ENCODE peak calls at places on chromosomes 11 and 22, in eight cellular contexts. L is GM23248, Z is thoracic aorta, Y is bronchial epithelial cell, H is choroid plexus epithelial cell, E is lower lobe of right lung, G is kidney, O is HL-60. P is an unnamed sample.

GRCh38 chr11:124920870-124921609 is 2.0 kb downstream of the HEPN1 start:
- DNase-seq in L (peak), Z (no peak), Y (peak), H (peak), E (peak), G (peak), O (peak), P (peak)

GRCh38 chr11:11370263-11371060 is 17.4 kb upstream of the CSNK2A3 start:
- DNase-seq in L (peak), Z (no peak), Y (no peak), H (no peak), E (no peak), G (no peak), O (no peak), P (no peak)

GRCh38 chr22:43697894-43698293 is 114.2 kb downstream of the EFCAB6 start:
- DNase-seq in L (no peak), Z (no peak), Y (no peak), H (no peak), E (no peak), G (no peak), O (no peak), P (no peak)

GRCh38 chr11:130522284-130522961 is 74.0 kb downstream of the ADAMTS15 start:
- DNase-seq in L (peak), Z (peak), Y (peak), H (peak), E (peak), G (peak), O (no peak), P (peak)

GRCh38 chr22:44942056-44942455 is 67.7 kb downstream of the PHF21B start:
- DNase-seq in L (no peak), Z (no peak), Y (no peak), H (no peak), E (no peak), G (peak), O (no peak), P (no peak)

GRCh38 chr11:937853-938261 is 12.2 kb downstream of the AP2A2 start:
- DNase-seq in L (no peak), Z (no peak), Y (no peak), H (no peak), E (no peak), G (no peak), O (no peak), P (no peak)

GRCh38 chr11:100849009-100849913 is 162.2 kb downstream of the ARHGAP42 start:
- DNase-seq in L (peak), Z (no peak), Y (no peak), H (peak), E (no peak), G (no peak), O (no peak), P (peak)

GRCh38 chr11:61891331-61892084 is at the start of gene FADS3:
- DNase-seq in L (peak), Z (peak), Y (peak), H (peak), E (peak), G (peak), O (no peak), P (peak)

GRCh38 chr22:24969588-24970301 is 17.2 kb downstream of the KIAA1671 start:
- DNase-seq in L (peak), Z (no peak), Y (no peak), H (peak), E (no peak), G (no peak), O (no peak), P (no peak)

GRCh38 chr22:22097727-22098228 is 115.2 kb upstream of the TOP3B start:
- DNase-seq in L (no peak), Z (no peak), Y (no peak), H (no peak), E (no peak), G (no peak), O (no peak), P (no peak)

GRCh38 chr11:116445108-116446047 is 327.4 kb downstream of the BUD13 start:
- DNase-seq in L (no peak), Z (no peak), Y (no peak), H (no peak), E (no peak), G (no peak), O (no peak), P (no peak)

GRCh38 chr22:27801197-27801615 is 350 bp downstream of the MN1 start:
- DNase-seq in L (peak), Z (no peak), Y (no peak), H (peak), E (no peak), G (no peak), O (no peak), P (no peak)

GRCh38 chr22:37906364-37907008 is 389 bp downstream of the MICALL1 start:
- DNase-seq in L (peak), Z (no peak), Y (no peak), H (no peak), E (no peak), G (peak), O (no peak), P (no peak)

GRCh38 chr11:45289369-45289768 is 3.2 kb upstream of the SYT13 start:
- DNase-seq in L (peak), Z (no peak), Y (peak), H (peak), E (no peak), G (no peak), O (no peak), P (peak)

GRCh38 chr11:109968299-109968698 is 124.9 kb upstream of the ZC3H12C start:
- DNase-seq in L (no peak), Z (no peak), Y (no peak), H (no peak), E (no peak), G (no peak), O (no peak), P (no peak)

GRCh38 chr11:65563606-65564005 is 5.4 kb upstream of the LTBP3 start:
- DNase-seq in L (peak), Z (no peak), Y (no peak), H (no peak), E (no peak), G (no peak), O (no peak), P (no peak)

GRCh38 chr11:30018443-30018842 is 1.6 kb upstream of the KCNA4 start:
- DNase-seq in L (no peak), Z (no peak), Y (no peak), H (no peak), E (no peak), G (peak), O (no peak), P (no peak)

GRCh38 chr11:113176971-113177370 is 137.4 kb upstream of the TTC12 start:
- DNase-seq in L (peak), Z (no peak), Y (peak), H (peak), E (no peak), G (no peak), O (no peak), P (peak)

GRCh38 chr11:47186076-47186936 is at the start of gene PACSIN3:
- DNase-seq in L (peak), Z (no peak), Y (no peak), H (no peak), E (peak), G (peak), O (no peak), P (peak)

GRCh38 chr22:45210577-45211431 is 29.9 kb downstream of the KIAA0930 start:
- DNase-seq in L (peak), Z (no peak), Y (no peak), H (no peak), E (no peak), G (peak), O (no peak), P (no peak)

GRCh38 chr11:44813401-44813800 is 86.6 kb downstream of the TSPAN18 start:
- DNase-seq in L (no peak), Z (no peak), Y (no peak), H (no peak), E (no peak), G (no peak), O (no peak), P (no peak)

GRCh38 chr11:35009941-35010337 is 93.5 kb downstream of the PDHX start:
- DNase-seq in L (no peak), Z (no peak), Y (peak), H (no peak), E (no peak), G (no peak), O (no peak), P (no peak)

GRCh38 chr11:119018074-119018938 is at the start of the genes RPS25 and TRAPPC4:
- DNase-seq in L (peak), Z (peak), Y (peak), H (peak), E (peak), G (peak), O (peak), P (peak)

GRCh38 chr11:17581036-17581731 is 34.1 kb downstream of the OTOG start:
- DNase-seq in L (no peak), Z (no peak), Y (no peak), H (no peak), E (no peak), G (peak), O (no peak), P (no peak)

GRCh38 chr11:6637871-6638270 is 17.7 kb downstream of the DCHS1 start:
- DNase-seq in L (peak), Z (no peak), Y (no peak), H (peak), E (no peak), G (peak), O (no peak), P (peak)

GRCh38 chr11:114296190-114296978 is at the start of gene NNMT:
- DNase-seq in L (peak), Z (peak), Y (peak), H (peak), E (peak), G (peak), O (no peak), P (peak)

GRCh38 chr11:75768909-75769771 is 562 bp downstream of the DGAT2 start:
- DNase-seq in L (peak), Z (no peak), Y (no peak), H (no peak), E (no peak), G (peak), O (no peak), P (no peak)

GRCh38 chr11:116782728-116783127 is 5.1 kb downstream of the ZPR1 start:
- DNase-seq in L (peak), Z (no peak), Y (peak), H (peak), E (no peak), G (no peak), O (no peak), P (peak)

GRCh38 chr11:110772863-110773262 is 60.6 kb upstream of the ARHGAP20 start:
- DNase-seq in L (no peak), Z (no peak), Y (no peak), H (no peak), E (no peak), G (no peak), O (no peak), P (no peak)

GRCh38 chr22:35330258-35330861 is 30.7 kb downstream of the TOM1 start:
- DNase-seq in L (peak), Z (no peak), Y (peak), H (peak), E (peak), G (peak), O (peak), P (peak)

GRCh38 chr22:45154383-45154782 is 9.3 kb upstream of the NUP50 start:
- DNase-seq in L (peak), Z (no peak), Y (peak), H (peak), E (no peak), G (no peak), O (no peak), P (peak)

GRCh38 chr11:84384637-84385227 is 1098.6 kb upstream of the CCDC90B start:
- DNase-seq in L (peak), Z (peak), Y (peak), H (peak), E (no peak), G (no peak), O (peak), P (peak)

GRCh38 chr11:72814831-72815618 is 814 bp downstream of the ATG16L2 start:
- DNase-seq in L (peak), Z (no peak), Y (peak), H (peak), E (no peak), G (no peak), O (peak), P (peak)

GRCh38 chr11:64009710-64010109 is 23.5 kb downstream of the OTUB1 start:
- DNase-seq in L (no peak), Z (no peak), Y (no peak), H (no peak), E (no peak), G (peak), O (no peak), P (no peak)

GRCh38 chr22:37442537-37442936 is 15.3 kb upstream of the ELFN2 start:
- DNase-seq in L (peak), Z (no peak), Y (peak), H (peak), E (no peak), G (no peak), O (peak), P (peak)

GRCh38 chr11:48154162-48154561 is 62.4 kb upstream of the OR4B1 start:
- DNase-seq in L (peak), Z (no peak), Y (peak), H (peak), E (no peak), G (no peak), O (no peak), P (no peak)

GRCh38 chr11:117986981-117987495 is 844 bp downstream of the IL10RA start:
- DNase-seq in L (peak), Z (no peak), Y (peak), H (no peak), E (no peak), G (no peak), O (peak), P (no peak)

GRCh38 chr22:20155330-20156041 is 4.6 kb upstream of the CCDC188 start:
- DNase-seq in L (peak), Z (no peak), Y (no peak), H (peak), E (peak), G (peak), O (peak), P (no peak)

DNA sequence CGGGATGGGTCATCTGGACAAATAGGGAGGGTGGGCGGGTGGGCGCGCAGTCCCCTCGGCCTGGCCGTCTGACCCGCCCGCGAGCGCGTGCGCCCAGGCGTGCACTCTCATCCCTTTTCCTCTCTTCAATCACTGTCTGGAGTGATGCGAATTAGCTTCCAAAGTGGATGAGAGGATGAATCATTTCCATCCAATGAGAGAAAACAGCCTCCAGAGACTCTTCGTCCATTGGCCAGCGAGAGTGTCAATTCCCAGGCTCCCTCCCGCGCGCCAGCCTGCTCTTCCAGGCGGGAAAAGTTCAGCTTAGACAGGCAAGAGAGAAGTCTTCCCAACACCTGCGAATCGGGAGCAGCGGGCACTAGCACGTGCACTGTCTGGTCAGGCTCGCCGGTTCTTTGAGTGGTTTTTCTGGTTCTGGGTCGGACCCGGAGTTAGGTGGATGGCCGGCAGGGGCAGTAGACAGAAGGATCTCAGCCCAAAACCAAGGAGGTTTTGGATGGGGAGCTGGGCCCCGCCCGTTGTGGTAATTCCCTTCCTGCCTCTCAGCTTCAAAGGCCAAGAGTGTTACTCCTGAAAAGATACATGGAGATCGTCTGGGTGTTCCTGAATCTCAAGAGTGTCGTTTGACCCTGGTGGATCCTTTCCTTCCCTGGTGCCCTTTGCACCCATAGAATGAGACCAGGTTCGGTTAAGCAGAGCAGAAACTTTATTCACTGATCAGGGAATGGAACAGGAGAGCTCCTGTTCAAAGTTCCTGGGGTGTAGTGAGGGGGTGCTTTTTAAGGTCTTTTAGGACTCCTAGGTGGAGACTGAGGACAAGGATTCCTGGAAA is 33.4 kb upstream of the GLYATL1 start:
- DNase-seq in L (peak), Z (no peak), Y (peak), H (peak), E (no peak), G (no peak), O (no peak), P (peak)
- H3K4me3 ChIP-seq in L (peak), Z (peak), Y (peak), H (peak), E (peak), G (peak), O (no peak), P (peak)

DNA sequence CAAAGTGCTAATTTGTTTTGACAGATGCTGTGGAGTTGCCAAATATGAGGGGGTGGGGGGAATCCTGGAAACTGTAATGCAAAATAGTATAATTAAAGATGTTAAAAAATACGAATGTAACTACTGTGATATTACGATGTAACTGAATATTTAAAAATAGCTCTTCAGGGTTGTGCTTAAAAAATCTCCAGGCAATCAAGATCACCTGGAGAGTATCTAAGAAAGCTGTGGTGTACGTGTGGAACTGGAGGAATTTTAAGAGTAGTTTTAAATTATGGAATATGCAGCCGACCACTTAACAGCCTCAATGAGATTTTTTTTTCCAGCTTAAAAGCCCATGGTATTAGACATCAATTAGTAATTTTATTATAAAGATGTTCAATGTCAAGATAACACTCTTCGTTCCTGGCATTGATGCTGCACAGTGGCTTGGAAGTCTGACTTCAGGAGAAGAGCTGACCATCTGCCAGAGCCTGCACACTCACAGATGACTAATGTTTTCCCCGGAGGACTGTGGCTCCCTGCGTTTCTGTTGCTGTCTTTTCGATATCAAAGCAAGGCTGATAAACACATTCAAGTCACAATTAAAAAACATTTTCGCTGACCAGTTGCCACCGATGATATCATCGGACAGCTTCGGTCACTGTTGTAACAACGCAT is 122.0 kb upstream of the RCN1 start:
- DNase-seq in L (peak), Z (no peak), Y (peak), H (peak), E (no peak), G (no peak), O (no peak), P (peak)
- H3K4me3 ChIP-seq in L (peak), Z (no peak), Y (no peak), H (no peak), E (no peak), G (no peak), O (no peak), P (no peak)

GRCh38 chr22:26485991-26486390 is 2.3 kb downstream of the SRRD start:
- DNase-seq in L (no peak), Z (no peak), Y (no peak), H (no peak), E (no peak), G (no peak), O (no peak), P (no peak)
- H3K4me3 ChIP-seq in L (peak), Z (no peak), Y (no peak), H (no peak), E (no peak), G (no peak), O (no peak), P (no peak)

GRCh38 chr11:3095712-3096361 is 38.6 kb upstream of the CARS1 start:
- DNase-seq in L (peak), Z (no peak), Y (peak), H (peak), E (peak), G (peak), O (no peak), P (peak)
- H3K4me3 ChIP-seq in L (peak), Z (no peak), Y (no peak), H (no peak), E (no peak), G (no peak), O (no peak), P (no peak)